ENCODE peak calls at places on chromosomes 4 and X, in six cellular contexts. One of them, this sample, is unnamed.

GRCh38 chr4:1395941-1396805 is 10.1 kb downstream of the NKX1-1 start:
- DNase-seq in neuronal stem cell: no peak
- DNase-seq in H1: peak
- DNase-seq in IMR-90: no peak
- DNase-seq in trophoblast cell: no peak
- DNase-seq in mesenchymal stem cell: no peak
- DNase-seq in this sample: no peak

GRCh38 chr4:8247047-8247930 is 22.3 kb upstream of the HTRA3 start:
- DNase-seq in neuronal stem cell: no peak
- DNase-seq in H1: no peak
- DNase-seq in IMR-90: no peak
- DNase-seq in trophoblast cell: no peak
- DNase-seq in mesenchymal stem cell: peak
- DNase-seq in this sample: no peak

GRCh38 chrX:75781618-75782017 is 3.4 kb downstream of the MAGEE2 start:
- DNase-seq in H1: no peak
- DNase-seq in IMR-90: no peak
- DNase-seq in mesenchymal stem cell: no peak
- DNase-seq in neuronal stem cell: peak
- DNase-seq in trophoblast cell: peak
- DNase-seq in this sample: no peak

GRCh38 chrX:12702509-12703091 is 88.6 kb upstream of the PRPS2 start:
- DNase-seq in neuronal stem cell: peak
- DNase-seq in trophoblast cell: peak
- DNase-seq in IMR-90: no peak
- DNase-seq in H1: peak
- DNase-seq in mesenchymal stem cell: no peak
- DNase-seq in this sample: no peak

GRCh38 chr4:174255790-174256189 is 27.7 kb downstream of the FBXO8 start:
- DNase-seq in neuronal stem cell: no peak
- DNase-seq in mesenchymal stem cell: peak
- DNase-seq in IMR-90: peak
- DNase-seq in trophoblast cell: peak
- DNase-seq in H1: no peak
- DNase-seq in this sample: no peak

GRCh38 chr4:123826896-123827295 is 430.3 kb downstream of the SPRY1 start:
- DNase-seq in H1: no peak
- DNase-seq in trophoblast cell: peak
- DNase-seq in neuronal stem cell: no peak
- DNase-seq in IMR-90: peak
- DNase-seq in mesenchymal stem cell: peak
- DNase-seq in this sample: no peak

GRCh38 chrX:130321550-130321949 is 18.2 kb upstream of the SLC25A14 start:
- DNase-seq in IMR-90: no peak
- DNase-seq in mesenchymal stem cell: no peak
- DNase-seq in H1: no peak
- DNase-seq in neuronal stem cell: no peak
- DNase-seq in trophoblast cell: no peak
- DNase-seq in this sample: no peak

GRCh38 chrX:103423955-103424640 is 47.8 kb downstream of the BEX3 start:
- DNase-seq in neuronal stem cell: no peak
- DNase-seq in IMR-90: no peak
- DNase-seq in mesenchymal stem cell: no peak
- DNase-seq in trophoblast cell: no peak
- DNase-seq in H1: no peak
- DNase-seq in this sample: peak

GRCh38 chr4:137470806-137471205 is 61.5 kb downstream of the PCDH18 start:
- DNase-seq in neuronal stem cell: no peak
- DNase-seq in IMR-90: no peak
- DNase-seq in trophoblast cell: no peak
- DNase-seq in mesenchymal stem cell: no peak
- DNase-seq in H1: no peak
- DNase-seq in this sample: no peak

GRCh38 chr4:38119663-38120374 is 159.6 kb downstream of the PTTG2 start:
- DNase-seq in H1: no peak
- DNase-seq in trophoblast cell: no peak
- DNase-seq in IMR-90: peak
- DNase-seq in neuronal stem cell: no peak
- DNase-seq in mesenchymal stem cell: peak
- DNase-seq in this sample: no peak

GRCh38 chr4:1055721-1056590 is 44.5 kb downstream of the FGFRL1 start:
- DNase-seq in neuronal stem cell: no peak
- DNase-seq in mesenchymal stem cell: peak
- DNase-seq in H1: no peak
- DNase-seq in IMR-90: peak
- DNase-seq in trophoblast cell: peak
- DNase-seq in this sample: peak

GRCh38 chr4:82462415-82462831 is 32.0 kb downstream of the ENOPH1 start:
- DNase-seq in trophoblast cell: peak
- DNase-seq in neuronal stem cell: peak
- DNase-seq in IMR-90: peak
- DNase-seq in H1: peak
- DNase-seq in mesenchymal stem cell: peak
- DNase-seq in this sample: peak

GRCh38 chr4:94814237-94814636 is 56.5 kb downstream of the BMPR1B start:
- DNase-seq in IMR-90: peak
- DNase-seq in H1: no peak
- DNase-seq in neuronal stem cell: no peak
- DNase-seq in mesenchymal stem cell: no peak
- DNase-seq in trophoblast cell: no peak
- DNase-seq in this sample: no peak

GRCh38 chr4:820230-821172 is 5.4 kb downstream of the CPLX1 start:
- DNase-seq in trophoblast cell: no peak
- DNase-seq in mesenchymal stem cell: no peak
- DNase-seq in IMR-90: no peak
- DNase-seq in H1: no peak
- DNase-seq in neuronal stem cell: no peak
- DNase-seq in this sample: no peak

GRCh38 chrX:151006410-151007109 is 23.4 kb downstream of the HMGB3 start:
- DNase-seq in neuronal stem cell: no peak
- DNase-seq in IMR-90: no peak
- DNase-seq in trophoblast cell: no peak
- DNase-seq in H1: no peak
- DNase-seq in mesenchymal stem cell: no peak
- DNase-seq in this sample: no peak

GRCh38 chr4:52914051-52914605 is 52.0 kb downstream of the RASL11B start:
- DNase-seq in trophoblast cell: peak
- DNase-seq in mesenchymal stem cell: peak
- DNase-seq in H1: no peak
- DNase-seq in neuronal stem cell: no peak
- DNase-seq in IMR-90: peak
- DNase-seq in this sample: no peak

GRCh38 chrX:8815460-8816065 is 14.4 kb upstream of the FAM9A start:
- DNase-seq in neuronal stem cell: peak
- DNase-seq in IMR-90: peak
- DNase-seq in trophoblast cell: peak
- DNase-seq in H1: no peak
- DNase-seq in mesenchymal stem cell: peak
- DNase-seq in this sample: no peak

GRCh38 chrX:130082244-130083106 is 27.8 kb downstream of the ELF4 start:
- DNase-seq in mesenchymal stem cell: peak
- DNase-seq in H1: no peak
- DNase-seq in IMR-90: no peak
- DNase-seq in trophoblast cell: no peak
- DNase-seq in neuronal stem cell: no peak
- DNase-seq in this sample: no peak

GRCh38 chr4:26787461-26788340 is 72.9 kb upstream of the STIM2 start:
- DNase-seq in neuronal stem cell: no peak
- DNase-seq in trophoblast cell: peak
- DNase-seq in H1: peak
- DNase-seq in IMR-90: peak
- DNase-seq in mesenchymal stem cell: peak
- DNase-seq in this sample: peak

GRCh38 chr4:164952551-164952950 is 24.9 kb downstream of the TRIM61 start:
- DNase-seq in neuronal stem cell: no peak
- DNase-seq in H1: no peak
- DNase-seq in trophoblast cell: no peak
- DNase-seq in IMR-90: no peak
- DNase-seq in mesenchymal stem cell: no peak
- DNase-seq in this sample: no peak

GRCh38 chrX:12378706-12379105 is 240.4 kb downstream of the FRMPD4 start:
- DNase-seq in H1: no peak
- DNase-seq in trophoblast cell: no peak
- DNase-seq in IMR-90: peak
- DNase-seq in neuronal stem cell: no peak
- DNase-seq in mesenchymal stem cell: no peak
- DNase-seq in this sample: no peak

GRCh38 chr4:6032249-6033244 is 14.3 kb upstream of the C4orf50 start:
- DNase-seq in mesenchymal stem cell: no peak
- DNase-seq in trophoblast cell: no peak
- DNase-seq in H1: no peak
- DNase-seq in neuronal stem cell: no peak
- DNase-seq in IMR-90: no peak
- DNase-seq in this sample: no peak

GRCh38 chr4:78057135-78057599 is at the start of gene FRAS1:
- DNase-seq in IMR-90: no peak
- DNase-seq in H1: peak
- DNase-seq in trophoblast cell: peak
- DNase-seq in neuronal stem cell: peak
- DNase-seq in mesenchymal stem cell: peak
- DNase-seq in this sample: peak

GRCh38 chr4:121464854-121465253 is 84.0 kb upstream of the QRFPR start:
- DNase-seq in IMR-90: no peak
- DNase-seq in neuronal stem cell: no peak
- DNase-seq in H1: no peak
- DNase-seq in trophoblast cell: no peak
- DNase-seq in mesenchymal stem cell: no peak
- DNase-seq in this sample: no peak

GRCh38 chr4:90419124-90419711 is 292.0 kb downstream of the CCSER1 start:
- DNase-seq in trophoblast cell: peak
- DNase-seq in mesenchymal stem cell: peak
- DNase-seq in H1: no peak
- DNase-seq in IMR-90: peak
- DNase-seq in neuronal stem cell: peak
- DNase-seq in this sample: no peak

GRCh38 chr4:70504733-70505132 is 13.6 kb upstream of the AMTN start:
- DNase-seq in H1: no peak
- DNase-seq in neuronal stem cell: no peak
- DNase-seq in IMR-90: no peak
- DNase-seq in trophoblast cell: no peak
- DNase-seq in mesenchymal stem cell: no peak
- DNase-seq in this sample: no peak

GRCh38 chr4:89226665-89227572 is 80.7 kb downstream of the GPRIN3 start:
- DNase-seq in neuronal stem cell: peak
- DNase-seq in mesenchymal stem cell: peak
- DNase-seq in trophoblast cell: peak
- DNase-seq in IMR-90: peak
- DNase-seq in H1: peak
- DNase-seq in this sample: peak

GRCh38 chrX:102808336-102808735 is 87.8 kb downstream of the GPRASP3 start:
- DNase-seq in mesenchymal stem cell: no peak
- DNase-seq in trophoblast cell: no peak
- DNase-seq in neuronal stem cell: no peak
- DNase-seq in IMR-90: peak
- DNase-seq in H1: no peak
- DNase-seq in this sample: no peak

GRCh38 chr4:116197317-116197809 is 888.0 kb downstream of the TRAM1L1 start:
- DNase-seq in trophoblast cell: no peak
- DNase-seq in neuronal stem cell: no peak
- DNase-seq in mesenchymal stem cell: no peak
- DNase-seq in H1: no peak
- DNase-seq in IMR-90: no peak
- DNase-seq in this sample: no peak

GRCh38 chr4:96352051-96352517 is 512.2 kb downstream of the PDHA2 start:
- DNase-seq in trophoblast cell: peak
- DNase-seq in IMR-90: no peak
- DNase-seq in H1: peak
- DNase-seq in mesenchymal stem cell: peak
- DNase-seq in neuronal stem cell: peak
- DNase-seq in this sample: peak

GRCh38 chr4:131441004-131441688 is 1707.9 kb upstream of the PCDH10 start:
- DNase-seq in IMR-90: no peak
- DNase-seq in neuronal stem cell: no peak
- DNase-seq in trophoblast cell: no peak
- DNase-seq in mesenchymal stem cell: no peak
- DNase-seq in H1: no peak
- DNase-seq in this sample: no peak

GRCh38 chr4:136103616-136104015 is 1428.7 kb downstream of the PCDH18 start:
- DNase-seq in trophoblast cell: no peak
- DNase-seq in H1: no peak
- DNase-seq in IMR-90: no peak
- DNase-seq in neuronal stem cell: no peak
- DNase-seq in mesenchymal stem cell: no peak
- DNase-seq in this sample: no peak
- H3K14ac ChIP-seq in trophoblast cell: no peak
- H3K14ac ChIP-seq in H1: no peak
- H3K14ac ChIP-seq in IMR-90: no peak
- H3K14ac ChIP-seq in neuronal stem cell: no peak
- H3K14ac ChIP-seq in mesenchymal stem cell: no peak
- H3K14ac ChIP-seq in this sample: no peak

GRCh38 chrX:116596010-116596409 is 133.2 kb upstream of the CT83 start:
- DNase-seq in mesenchymal stem cell: no peak
- DNase-seq in neuronal stem cell: no peak
- DNase-seq in trophoblast cell: no peak
- DNase-seq in IMR-90: no peak
- DNase-seq in H1: no peak
- DNase-seq in this sample: no peak
- H4K91ac ChIP-seq in mesenchymal stem cell: no peak
- H4K91ac ChIP-seq in neuronal stem cell: no peak
- H4K91ac ChIP-seq in trophoblast cell: no peak
- H4K91ac ChIP-seq in IMR-90: no peak
- H4K91ac ChIP-seq in H1: no peak
- H4K91ac ChIP-seq in this sample: no peak

GRCh38 chrX:2820131-2820771 is 8.5 kb upstream of the GYG2 start:
- DNase-seq in H1: no peak
- DNase-seq in IMR-90: no peak
- DNase-seq in neuronal stem cell: no peak
- DNase-seq in mesenchymal stem cell: no peak
- DNase-seq in trophoblast cell: peak
- DNase-seq in this sample: no peak
- H3K4ac ChIP-seq in H1: no peak
- H3K4ac ChIP-seq in IMR-90: no peak
- H3K4ac ChIP-seq in neuronal stem cell: no peak
- H3K4ac ChIP-seq in mesenchymal stem cell: no peak
- H3K4ac ChIP-seq in trophoblast cell: no peak
- H3K4ac ChIP-seq in this sample: no peak

DNA sequence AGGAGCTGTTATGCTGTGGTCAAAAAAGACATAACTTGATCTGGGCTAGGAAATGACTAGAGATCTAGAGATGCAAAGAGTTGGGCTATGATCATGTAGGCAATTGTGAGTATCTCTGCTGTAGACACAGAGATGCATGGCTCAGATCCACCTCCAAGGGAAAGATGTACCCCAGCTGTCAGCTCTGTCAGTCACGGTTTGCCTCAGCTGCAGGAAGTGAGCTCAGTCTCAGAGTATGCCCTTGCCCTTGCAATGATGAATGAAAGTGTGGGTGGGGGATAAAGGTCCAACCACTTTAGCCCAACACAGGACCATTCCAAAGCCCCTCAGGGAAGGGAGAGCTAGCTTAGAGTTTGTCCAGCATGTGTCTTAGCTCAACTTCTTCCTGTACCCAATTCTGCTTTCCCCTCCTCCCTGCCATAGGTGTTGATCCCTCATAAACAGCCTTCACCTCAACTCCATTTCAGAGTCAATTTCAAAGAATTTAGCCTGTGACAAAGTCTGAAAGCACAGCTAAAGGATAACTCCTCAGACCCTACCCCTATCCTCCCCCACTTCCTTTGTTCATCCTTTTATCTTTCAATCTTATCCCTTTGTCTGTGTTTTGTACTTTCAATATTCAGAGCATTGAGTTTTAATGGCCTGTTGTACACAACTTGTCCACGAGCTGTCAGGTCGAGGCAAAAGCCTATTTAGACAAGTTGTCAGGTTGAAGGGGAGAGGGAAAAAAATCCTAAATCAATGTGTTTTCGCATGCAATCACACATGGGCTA is 90.6 kb downstream of the MID1IP1 start:
- DNase-seq in H1: no peak
- DNase-seq in mesenchymal stem cell: peak
- DNase-seq in neuronal stem cell: no peak
- DNase-seq in IMR-90: peak
- DNase-seq in trophoblast cell: no peak
- DNase-seq in this sample: no peak
- H3K14ac ChIP-seq in H1: no peak
- H3K14ac ChIP-seq in mesenchymal stem cell: no peak
- H3K14ac ChIP-seq in neuronal stem cell: no peak
- H3K14ac ChIP-seq in IMR-90: peak
- H3K14ac ChIP-seq in trophoblast cell: no peak
- H3K14ac ChIP-seq in this sample: no peak